ENCODE peak calls at places on chromosome 7, in ten cellular contexts. One of them, this sample, is unnamed.

GRCh38 chr7:150428671-150429451 is 21.6 kb upstream of the GIMAP8 start:
- DNase-seq in heart right ventricle: no peak
- DNase-seq in brain microvascular endothelial cell: peak; percentile 68
- DNase-seq in upper lobe of right lung: peak; percentile 63
- DNase-seq in foreskin fibroblast: peak; percentile 88
- DNase-seq in CD8-positive, alpha-beta memory T cell: no peak
- DNase-seq in HCT116: no peak
- DNase-seq in endodermal cell: peak; percentile 67
- DNase-seq in right lobe of liver: no peak
- DNase-seq in tibial artery: peak; percentile 59
- DNase-seq in this sample: peak; percentile 65

GRCh38 chr7:156156734-156157408 is 344.6 kb upstream of the SHH start:
- DNase-seq in CD8-positive, alpha-beta memory T cell: no peak
- DNase-seq in endodermal cell: peak; percentile 87
- DNase-seq in tibial artery: no peak
- DNase-seq in right lobe of liver: peak; percentile 50
- DNase-seq in heart right ventricle: no peak
- DNase-seq in upper lobe of right lung: peak; percentile 67
- DNase-seq in foreskin fibroblast: no peak
- DNase-seq in brain microvascular endothelial cell: peak; percentile 16
- DNase-seq in HCT116: peak; percentile 54
- DNase-seq in this sample: no peak

GRCh38 chr7:50335795-50336754 is 31.6 kb downstream of the IKZF1 start:
- DNase-seq in upper lobe of right lung: peak; percentile 73
- DNase-seq in heart right ventricle: no peak
- DNase-seq in CD8-positive, alpha-beta memory T cell: peak; percentile 71
- DNase-seq in brain microvascular endothelial cell: no peak
- DNase-seq in right lobe of liver: no peak
- DNase-seq in tibial artery: no peak
- DNase-seq in endodermal cell: peak; percentile 49
- DNase-seq in HCT116: no peak
- DNase-seq in foreskin fibroblast: no peak
- DNase-seq in this sample: no peak

GRCh38 chr7:126635545-126635944 is 617.2 kb downstream of the GRM8 start:
- DNase-seq in HCT116: no peak
- DNase-seq in endodermal cell: no peak
- DNase-seq in heart right ventricle: no peak
- DNase-seq in tibial artery: no peak
- DNase-seq in right lobe of liver: no peak
- DNase-seq in upper lobe of right lung: no peak
- DNase-seq in foreskin fibroblast: no peak
- DNase-seq in brain microvascular endothelial cell: no peak
- DNase-seq in CD8-positive, alpha-beta memory T cell: no peak
- DNase-seq in this sample: no peak

GRCh38 chr7:50379082-50379481 is 71.1 kb downstream of the FIGNL1 start:
- DNase-seq in tibial artery: no peak
- DNase-seq in CD8-positive, alpha-beta memory T cell: no peak
- DNase-seq in heart right ventricle: no peak
- DNase-seq in endodermal cell: peak; percentile 89
- DNase-seq in HCT116: no peak
- DNase-seq in foreskin fibroblast: no peak
- DNase-seq in brain microvascular endothelial cell: no peak
- DNase-seq in right lobe of liver: no peak
- DNase-seq in upper lobe of right lung: no peak
- DNase-seq in this sample: no peak

GRCh38 chr7:36128448-36129047 is 24.5 kb upstream of the EEPD1 start:
- DNase-seq in upper lobe of right lung: no peak
- DNase-seq in foreskin fibroblast: peak; percentile 93
- DNase-seq in CD8-positive, alpha-beta memory T cell: no peak
- DNase-seq in right lobe of liver: peak; percentile 86
- DNase-seq in HCT116: peak; percentile 60
- DNase-seq in endodermal cell: peak; percentile 78
- DNase-seq in heart right ventricle: peak; percentile 75
- DNase-seq in brain microvascular endothelial cell: peak; percentile 91
- DNase-seq in tibial artery: peak; percentile 95
- DNase-seq in this sample: peak; percentile 85

GRCh38 chr7:134104166-134104565 is 23.0 kb upstream of the LRGUK start:
- DNase-seq in heart right ventricle: no peak
- DNase-seq in tibial artery: no peak
- DNase-seq in HCT116: no peak
- DNase-seq in brain microvascular endothelial cell: no peak
- DNase-seq in foreskin fibroblast: no peak
- DNase-seq in endodermal cell: no peak
- DNase-seq in right lobe of liver: no peak
- DNase-seq in CD8-positive, alpha-beta memory T cell: no peak
- DNase-seq in upper lobe of right lung: no peak
- DNase-seq in this sample: no peak

GRCh38 chr7:158779061-158779992 is 50.0 kb downstream of the ESYT2 start:
- DNase-seq in endodermal cell: no peak
- DNase-seq in heart right ventricle: no peak
- DNase-seq in HCT116: no peak
- DNase-seq in tibial artery: no peak
- DNase-seq in right lobe of liver: no peak
- DNase-seq in CD8-positive, alpha-beta memory T cell: no peak
- DNase-seq in brain microvascular endothelial cell: no peak
- DNase-seq in upper lobe of right lung: no peak
- DNase-seq in foreskin fibroblast: no peak
- DNase-seq in this sample: no peak

GRCh38 chr7:50957427-50957826 is 174.7 kb upstream of the GRB10 start:
- DNase-seq in tibial artery: no peak
- DNase-seq in CD8-positive, alpha-beta memory T cell: no peak
- DNase-seq in right lobe of liver: no peak
- DNase-seq in brain microvascular endothelial cell: no peak
- DNase-seq in endodermal cell: peak; percentile 64
- DNase-seq in heart right ventricle: no peak
- DNase-seq in HCT116: no peak
- DNase-seq in upper lobe of right lung: no peak
- DNase-seq in foreskin fibroblast: no peak
- DNase-seq in this sample: no peak

GRCh38 chr7:35801392-35802101 is 690 bp downstream of the SEPTIN7 start:
- DNase-seq in heart right ventricle: peak; percentile 77
- DNase-seq in HCT116: no peak
- DNase-seq in right lobe of liver: peak; percentile 79
- DNase-seq in upper lobe of right lung: peak; percentile 90
- DNase-seq in foreskin fibroblast: peak; percentile 78
- DNase-seq in tibial artery: peak; percentile 86
- DNase-seq in endodermal cell: peak; percentile 87
- DNase-seq in CD8-positive, alpha-beta memory T cell: peak; percentile 86
- DNase-seq in brain microvascular endothelial cell: peak; percentile 43
- DNase-seq in this sample: peak; percentile 12

GRCh38 chr7:24865994-24866615 is 108.8 kb upstream of the GSDME start:
- DNase-seq in CD8-positive, alpha-beta memory T cell: no peak
- DNase-seq in tibial artery: no peak
- DNase-seq in endodermal cell: no peak
- DNase-seq in upper lobe of right lung: no peak
- DNase-seq in HCT116: no peak
- DNase-seq in foreskin fibroblast: no peak
- DNase-seq in brain microvascular endothelial cell: no peak
- DNase-seq in heart right ventricle: no peak
- DNase-seq in right lobe of liver: no peak
- DNase-seq in this sample: no peak

GRCh38 chr7:112150823-112151641 is 55.2 kb downstream of the DOCK4 start:
- DNase-seq in upper lobe of right lung: no peak
- DNase-seq in foreskin fibroblast: peak; percentile 47
- DNase-seq in right lobe of liver: no peak
- DNase-seq in HCT116: no peak
- DNase-seq in endodermal cell: no peak
- DNase-seq in tibial artery: no peak
- DNase-seq in heart right ventricle: no peak
- DNase-seq in brain microvascular endothelial cell: no peak
- DNase-seq in CD8-positive, alpha-beta memory T cell: no peak
- DNase-seq in this sample: no peak

GRCh38 chr7:132419538-132419937 is 156.7 kb downstream of the PLXNA4 start:
- DNase-seq in right lobe of liver: no peak
- DNase-seq in foreskin fibroblast: no peak
- DNase-seq in HCT116: no peak
- DNase-seq in upper lobe of right lung: no peak
- DNase-seq in endodermal cell: no peak
- DNase-seq in brain microvascular endothelial cell: peak; percentile 24
- DNase-seq in CD8-positive, alpha-beta memory T cell: no peak
- DNase-seq in heart right ventricle: no peak
- DNase-seq in tibial artery: no peak
- DNase-seq in this sample: no peak

GRCh38 chr7:43880596-43880995 is 11.3 kb upstream of the MRPS24 start:
- DNase-seq in tibial artery: no peak
- DNase-seq in CD8-positive, alpha-beta memory T cell: no peak
- DNase-seq in upper lobe of right lung: no peak
- DNase-seq in right lobe of liver: no peak
- DNase-seq in heart right ventricle: no peak
- DNase-seq in endodermal cell: no peak
- DNase-seq in foreskin fibroblast: peak; percentile 58
- DNase-seq in brain microvascular endothelial cell: peak; percentile 18
- DNase-seq in HCT116: no peak
- DNase-seq in this sample: no peak

DNA sequence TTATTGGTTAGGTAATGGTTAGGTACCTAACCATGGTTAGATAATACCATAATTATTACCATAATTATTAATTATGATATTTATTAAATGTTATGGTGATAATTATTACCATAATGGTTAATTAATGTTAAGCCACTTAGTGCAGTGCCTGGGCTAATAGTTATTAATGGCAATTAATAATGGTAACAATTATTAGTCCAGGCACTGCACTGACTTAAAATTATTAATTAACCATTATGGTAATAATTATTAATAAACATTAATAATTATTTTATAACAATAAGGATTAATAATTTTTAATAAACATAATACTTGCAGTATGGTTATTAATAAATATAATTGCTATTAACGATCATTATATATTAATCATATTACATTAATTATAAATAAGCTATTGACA is 604.0 kb downstream of the CALN1 start:
- DNase-seq in heart right ventricle: no peak
- DNase-seq in HCT116: no peak
- DNase-seq in upper lobe of right lung: no peak
- DNase-seq in endodermal cell: no peak
- DNase-seq in CD8-positive, alpha-beta memory T cell: no peak
- DNase-seq in brain microvascular endothelial cell: no peak
- DNase-seq in right lobe of liver: no peak
- DNase-seq in tibial artery: no peak
- DNase-seq in foreskin fibroblast: no peak
- DNase-seq in this sample: no peak
- H3K4me3 ChIP-seq in heart right ventricle: no peak overlapping the region
- H3K4me3 ChIP-seq in HCT116: no peak overlapping the region
- H3K4me3 ChIP-seq in upper lobe of right lung: no peak overlapping the region
- H3K4me3 ChIP-seq in endodermal cell: no peak overlapping the region
- H3K4me3 ChIP-seq in CD8-positive, alpha-beta memory T cell: no peak overlapping the region
- H3K4me3 ChIP-seq in brain microvascular endothelial cell: no peak overlapping the region
- H3K4me3 ChIP-seq in right lobe of liver: no peak overlapping the region
- H3K4me3 ChIP-seq in tibial artery: no peak overlapping the region
- H3K4me3 ChIP-seq in foreskin fibroblast: no peak overlapping the region
- H3K4me3 ChIP-seq in this sample: no peak overlapping the region

GRCh38 chr7:74119831-74120230 is 36.2 kb downstream of the LIMK1 start:
- DNase-seq in heart right ventricle: no peak
- DNase-seq in tibial artery: no peak
- DNase-seq in right lobe of liver: no peak
- DNase-seq in CD8-positive, alpha-beta memory T cell: no peak
- DNase-seq in endodermal cell: no peak
- DNase-seq in foreskin fibroblast: no peak
- DNase-seq in upper lobe of right lung: no peak
- DNase-seq in HCT116: no peak
- DNase-seq in brain microvascular endothelial cell: no peak
- DNase-seq in this sample: no peak

GRCh38 chr7:74115326-74115725 is 31.7 kb downstream of the LIMK1 start:
- DNase-seq in right lobe of liver: no peak
- DNase-seq in foreskin fibroblast: no peak
- DNase-seq in heart right ventricle: no peak
- DNase-seq in tibial artery: no peak
- DNase-seq in HCT116: no peak
- DNase-seq in brain microvascular endothelial cell: no peak
- DNase-seq in CD8-positive, alpha-beta memory T cell: no peak
- DNase-seq in upper lobe of right lung: no peak
- DNase-seq in endodermal cell: peak; percentile 86
- DNase-seq in this sample: no peak
- H3K4me3 ChIP-seq in right lobe of liver: no peak overlapping the region
- H3K4me3 ChIP-seq in foreskin fibroblast: no peak overlapping the region
- H3K4me3 ChIP-seq in heart right ventricle: no peak overlapping the region
- H3K4me3 ChIP-seq in tibial artery: no peak overlapping the region
- H3K4me3 ChIP-seq in HCT116: no peak overlapping the region
- H3K4me3 ChIP-seq in brain microvascular endothelial cell: no peak overlapping the region
- H3K4me3 ChIP-seq in CD8-positive, alpha-beta memory T cell: no peak overlapping the region
- H3K4me3 ChIP-seq in upper lobe of right lung: no peak overlapping the region
- H3K4me3 ChIP-seq in endodermal cell: no peak overlapping the region
- H3K4me3 ChIP-seq in this sample: no peak overlapping the region

DNA sequence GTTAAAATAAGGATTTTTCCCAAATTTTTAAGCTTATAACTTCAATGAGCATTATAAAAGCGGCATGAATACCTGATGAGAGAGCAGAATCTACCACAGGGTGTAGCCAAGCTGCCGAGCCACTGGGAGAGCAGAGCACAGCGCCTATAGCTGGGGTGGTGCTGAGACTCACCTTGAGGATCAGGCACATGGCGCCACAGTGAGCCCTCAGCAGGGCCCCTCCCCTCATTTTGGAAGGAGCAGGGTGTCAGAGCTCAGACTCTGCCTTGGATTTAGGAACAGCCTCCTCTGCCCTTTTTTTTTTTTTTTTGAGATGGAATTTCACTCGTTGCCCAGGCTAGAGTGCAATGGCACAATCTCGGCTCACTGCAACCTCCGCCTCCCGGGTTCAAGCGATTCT is 118.6 kb downstream of the SRPK2 start:
- DNase-seq in foreskin fibroblast: no peak
- DNase-seq in brain microvascular endothelial cell: no peak
- DNase-seq in right lobe of liver: no peak
- DNase-seq in HCT116: no peak
- DNase-seq in CD8-positive, alpha-beta memory T cell: no peak
- DNase-seq in tibial artery: no peak
- DNase-seq in endodermal cell: peak; percentile 61
- DNase-seq in heart right ventricle: no peak
- DNase-seq in upper lobe of right lung: no peak
- DNase-seq in this sample: no peak
- H3K4me3 ChIP-seq in foreskin fibroblast: no peak overlapping the region
- H3K4me3 ChIP-seq in brain microvascular endothelial cell: no peak overlapping the region
- H3K4me3 ChIP-seq in right lobe of liver: no peak overlapping the region
- H3K4me3 ChIP-seq in HCT116: no peak overlapping the region
- H3K4me3 ChIP-seq in CD8-positive, alpha-beta memory T cell: no peak overlapping the region
- H3K4me3 ChIP-seq in tibial artery: no peak overlapping the region
- H3K4me3 ChIP-seq in endodermal cell: no peak overlapping the region
- H3K4me3 ChIP-seq in heart right ventricle: no peak overlapping the region
- H3K4me3 ChIP-seq in upper lobe of right lung: no peak overlapping the region
- H3K4me3 ChIP-seq in this sample: no peak overlapping the region

DNA sequence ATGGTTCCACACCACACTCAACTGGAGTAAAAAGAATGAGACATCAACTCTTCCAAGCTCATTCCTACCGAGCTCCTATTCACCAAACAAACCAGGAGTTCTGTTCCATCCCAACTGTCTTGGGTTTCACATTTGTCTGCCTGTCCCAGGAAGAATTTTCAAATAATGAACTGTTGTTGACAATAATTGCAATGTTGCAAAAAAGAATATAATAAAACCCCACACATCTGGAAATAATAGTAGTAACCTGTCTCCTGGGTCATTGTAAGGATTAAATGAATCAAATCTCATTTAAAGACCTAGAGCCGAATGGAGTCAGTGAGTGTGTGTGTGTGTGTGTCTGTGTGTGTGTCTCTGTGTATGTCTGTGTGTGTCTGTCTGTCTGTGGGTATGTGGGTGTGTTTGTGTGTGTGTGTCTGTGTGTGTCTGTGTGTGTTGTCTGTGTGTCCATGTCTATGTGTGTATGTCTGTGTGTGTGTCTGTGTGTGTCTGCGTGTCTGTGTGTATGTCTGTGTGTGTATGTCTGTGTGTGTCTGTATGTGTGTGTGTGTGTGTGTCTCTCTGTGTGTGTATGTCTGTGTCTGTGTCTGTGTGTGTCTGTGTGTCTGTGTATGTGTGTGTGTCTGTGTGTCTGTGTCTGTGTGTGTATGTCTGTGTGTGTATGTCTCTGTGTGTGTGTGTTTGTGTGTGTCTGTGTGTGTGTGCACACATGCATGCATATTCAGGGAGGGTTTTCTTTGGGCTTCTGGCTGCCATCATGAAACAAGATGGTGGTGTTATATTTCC is 52.7 kb downstream of the TMEM130 start:
- DNase-seq in brain microvascular endothelial cell: no peak
- DNase-seq in endodermal cell: no peak
- DNase-seq in HCT116: no peak
- DNase-seq in upper lobe of right lung: no peak
- DNase-seq in tibial artery: no peak
- DNase-seq in right lobe of liver: no peak
- DNase-seq in CD8-positive, alpha-beta memory T cell: no peak
- DNase-seq in foreskin fibroblast: no peak
- DNase-seq in heart right ventricle: no peak
- DNase-seq in this sample: no peak
- H3K4me3 ChIP-seq in brain microvascular endothelial cell: no peak overlapping the region
- H3K4me3 ChIP-seq in endodermal cell: no peak overlapping the region
- H3K4me3 ChIP-seq in HCT116: no peak overlapping the region
- H3K4me3 ChIP-seq in upper lobe of right lung: no peak overlapping the region
- H3K4me3 ChIP-seq in tibial artery: no peak overlapping the region
- H3K4me3 ChIP-seq in right lobe of liver: no peak overlapping the region
- H3K4me3 ChIP-seq in CD8-positive, alpha-beta memory T cell: no peak overlapping the region
- H3K4me3 ChIP-seq in foreskin fibroblast: no peak overlapping the region
- H3K4me3 ChIP-seq in heart right ventricle: no peak overlapping the region
- H3K4me3 ChIP-seq in this sample: no peak overlapping the region